ENCODE peak calls at places on chromosomes 2 and 18, in six cellular contexts. N, I, D, H, B and C are unnamed samples.

GRCh38 chr2:28583899-28584553 is 88.2 kb downstream of the PLB1 start:
- DNase-seq in D (peak), B (peak), N (peak), I (peak), H (peak), C (peak)

GRCh38 chr2:12287220-12287751 is 429.4 kb upstream of the TRIB2 start:
- DNase-seq in D (no peak), H (peak), B (peak), N (no peak), I (no peak), C (no peak)

GRCh38 chr2:96527052-96527964 is 9.2 kb upstream of the ARID5A start:
- DNase-seq in H (peak), B (peak), N (no peak), I (peak), D (peak), C (peak)

GRCh38 chr2:62016957-62017356 is 111.5 kb downstream of the COMMD1 start:
- DNase-seq in B (no peak), N (no peak), D (no peak), H (no peak), I (no peak), C (no peak)

GRCh38 chr2:45891719-45892118 is 240.2 kb downstream of the PRKCE start:
- DNase-seq in N (peak), I (no peak), B (no peak), D (no peak), H (no peak), C (no peak)

GRCh38 chr2:234290671-234291070 is 206.2 kb downstream of the ARL4C start:
- DNase-seq in H (peak), I (peak), B (no peak), D (no peak), N (peak), C (no peak)

GRCh38 chr2:231110551-231110950 is 14.3 kb downstream of the HTR2B start:
- DNase-seq in N (no peak), D (peak), H (peak), I (no peak), B (peak), C (no peak)

GRCh38 chr2:141641462-141641861 is 489.4 kb downstream of the LRP1B start:
- DNase-seq in N (no peak), I (no peak), D (peak), B (peak), H (peak), C (no peak)

GRCh38 chr2:101012706-101013181 is 10.7 kb downstream of the RPL31 start:
- DNase-seq in N (peak), H (peak), I (peak), D (peak), B (peak), C (peak)

GRCh38 chr2:127673304-127674069 is 1.8 kb downstream of the LIMS2 start:
- DNase-seq in B (peak), H (no peak), D (no peak), I (no peak), N (no peak), C (no peak)

GRCh38 chr2:157193461-157193860 is 64.0 kb upstream of the GALNT5 start:
- DNase-seq in D (no peak), I (no peak), N (no peak), H (no peak), B (no peak), C (no peak)

GRCh38 chr2:158729873-158730620 is 65.1 kb upstream of the DAPL1 start:
- DNase-seq in B (peak), H (no peak), N (no peak), I (no peak), D (no peak), C (no peak)

GRCh38 chr2:65991332-65991731 is 443.6 kb upstream of the MEIS1 start:
- DNase-seq in I (no peak), B (no peak), H (no peak), N (peak), D (no peak), C (no peak)

GRCh38 chr2:220034356-220035121 is 407.1 kb downstream of the SLC4A3 start:
- DNase-seq in B (peak), H (peak), N (no peak), D (peak), I (no peak), C (peak)

GRCh38 chr2:178650554-178650953 is 156.7 kb downstream of the TTN start:
- DNase-seq in I (no peak), D (no peak), H (no peak), N (no peak), B (no peak), C (no peak)

GRCh38 chr2:182366625-182367024 is 60.2 kb downstream of the PDE1A start:
- DNase-seq in N (peak), H (peak), D (peak), I (no peak), B (peak), C (no peak)

GRCh38 chr18:55089595-55089994 is 130.3 kb upstream of the CCDC68 start:
- DNase-seq in H (peak), D (peak), N (no peak), B (no peak), I (no peak), C (no peak)

GRCh38 chr2:10160226-10160955 is 37.9 kb downstream of the RRM2 start:
- DNase-seq in D (no peak), B (no peak), H (no peak), I (no peak), N (no peak), C (no peak)

GRCh38 chr2:19844750-19845149 is 57.0 kb downstream of the TTC32 start:
- DNase-seq in N (no peak), D (no peak), H (no peak), B (no peak), I (no peak), C (no peak)

GRCh38 chr2:184558713-184559464 is 39.4 kb upstream of the ZNF804A start:
- DNase-seq in D (no peak), B (peak), I (no peak), N (no peak), H (peak), C (no peak)

GRCh38 chr2:112866128-112866835 is 29.7 kb upstream of the IL1B start:
- DNase-seq in D (no peak), B (no peak), I (no peak), N (no peak), H (no peak), C (no peak)

GRCh38 chr2:224122542-224122941 is 83.5 kb upstream of the SERPINE2 start:
- DNase-seq in N (no peak), B (peak), I (no peak), H (no peak), D (no peak), C (no peak)

GRCh38 chr2:159677654-159678053 is 34.7 kb upstream of the MARCHF7 start:
- DNase-seq in I (no peak), B (peak), D (peak), N (no peak), H (peak), C (no peak)

GRCh38 chr2:101613073-101613704 is 84.3 kb upstream of the MAP4K4 start:
- DNase-seq in B (no peak), I (no peak), N (no peak), D (no peak), H (no peak), C (no peak)

GRCh38 chr2:222423632-222424280 is 587 bp upstream of the SGPP2 start:
- DNase-seq in N (peak), H (peak), B (no peak), I (peak), D (no peak), C (no peak)

GRCh38 chr2:9002313-9002636 is 1.2 kb downstream of the MBOAT2 start:
- DNase-seq in N (no peak), B (peak), I (no peak), D (no peak), H (no peak), C (no peak)

GRCh38 chr2:3728104-3729054 is 25.0 kb downstream of the DCDC2C start:
- DNase-seq in N (peak), I (no peak), D (peak), B (peak), H (peak), C (peak)